ENCODE peak calls at places on chromosomes 7 and 10, in five cellular contexts. X, W, T, D and M are unnamed samples.

GRCh38 chr10:61793760-61794713 is 107.5 kb upstream of the ARID5B start:
- DNase-seq in W (no peak), X (no peak), D (no peak), T (no peak), M (no peak)

GRCh38 chr7:151051108-151051507 is 2.8 kb downstream of the ASIC3 start:
- DNase-seq in X (no peak), W (no peak), D (peak), T (peak), M (no peak)

GRCh38 chr7:120373174-120373573 is 100.2 kb downstream of the KCND2 start:
- DNase-seq in X (no peak), D (no peak), T (no peak), W (no peak), M (no peak)

GRCh38 chr7:47940482-47941001 is 7.7 kb downstream of the PKD1L1 start:
- DNase-seq in W (no peak), T (peak), D (no peak), X (no peak), M (no peak)

GRCh38 chr10:3107426-3107961 is 40.1 kb downstream of the PFKP start:
- DNase-seq in X (no peak), D (peak), T (peak), W (no peak), M (no peak)

GRCh38 chr7:30932562-30932961 is 20.9 kb downstream of the AQP1 start:
- DNase-seq in D (no peak), X (no peak), W (no peak), T (no peak), M (no peak)

GRCh38 chr10:16441106-16441850 is 4.5 kb downstream of the PTER start:
- DNase-seq in X (no peak), D (no peak), W (no peak), T (no peak), M (no peak)

GRCh38 chr7:32472015-32472414 is 18.2 kb downstream of the LSM5 start:
- DNase-seq in T (no peak), D (no peak), X (no peak), W (no peak), M (no peak)

GRCh38 chr7:149770728-149771127 is 2.7 kb downstream of the ZNF467 start:
- DNase-seq in D (no peak), X (no peak), T (no peak), W (no peak), M (no peak)

GRCh38 chr7:38310601-38311057 is 37.2 kb upstream of the TARP start:
- DNase-seq in T (peak), D (no peak), W (no peak), X (no peak), M (no peak)

GRCh38 chr10:71694567-71694968 is 25.0 kb downstream of the C10orf105 start:
- DNase-seq in T (peak), X (no peak), D (no peak), W (no peak), M (peak)

GRCh38 chr10:102452672-102453340 is 1.5 kb upstream of the C10orf95 start:
- DNase-seq in T (no peak), X (peak), D (no peak), W (no peak), M (peak)

GRCh38 chr10:22630229-22631174 is 83.9 kb downstream of the PIP4K2A start:
- DNase-seq in W (no peak), X (no peak), T (no peak), D (no peak), M (no peak)

GRCh38 chr10:48782321-48782720 is 97.6 kb downstream of the WDFY4 start:
- DNase-seq in D (no peak), W (no peak), T (no peak), X (no peak), M (no peak)
- H3K4me3 ChIP-seq in D (no peak), W (no peak), T (no peak), X (no peak), M (no peak)

GRCh38 chr7:71424166-71424803 is 292.3 kb downstream of the GALNT17 start:
- DNase-seq in D (no peak), X (no peak), W (no peak), T (no peak), M (no peak)
- TF ChIP-seq POLR2A in D (no peak), X (no peak), W (no peak), T (no peak), M (no peak)

DNA sequence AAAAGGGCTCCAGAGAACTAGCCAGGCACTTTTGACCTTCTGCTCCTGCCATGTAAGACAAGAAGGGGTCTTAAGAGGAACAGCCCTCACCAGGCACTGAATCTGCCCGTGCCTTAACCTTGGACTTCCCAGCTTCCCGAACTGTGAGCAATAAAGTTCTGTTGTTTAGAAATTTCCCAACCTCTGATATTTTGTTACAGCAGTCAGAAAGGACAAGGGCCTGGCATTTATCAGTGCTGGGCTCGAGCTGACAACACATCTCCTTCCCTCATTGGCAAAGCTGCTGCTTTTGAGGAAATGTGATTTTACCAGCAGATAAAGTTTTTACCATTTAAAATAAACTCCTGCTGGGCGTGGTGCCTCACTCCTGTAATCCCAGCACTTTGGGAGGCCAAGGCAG is 103.5 kb downstream of the GPR26 start:
- DNase-seq in T (no peak), W (no peak), D (no peak), X (no peak), M (no peak)
- H3K4me3 ChIP-seq in T (no peak), W (no peak), D (no peak), X (no peak), M (no peak)

DNA sequence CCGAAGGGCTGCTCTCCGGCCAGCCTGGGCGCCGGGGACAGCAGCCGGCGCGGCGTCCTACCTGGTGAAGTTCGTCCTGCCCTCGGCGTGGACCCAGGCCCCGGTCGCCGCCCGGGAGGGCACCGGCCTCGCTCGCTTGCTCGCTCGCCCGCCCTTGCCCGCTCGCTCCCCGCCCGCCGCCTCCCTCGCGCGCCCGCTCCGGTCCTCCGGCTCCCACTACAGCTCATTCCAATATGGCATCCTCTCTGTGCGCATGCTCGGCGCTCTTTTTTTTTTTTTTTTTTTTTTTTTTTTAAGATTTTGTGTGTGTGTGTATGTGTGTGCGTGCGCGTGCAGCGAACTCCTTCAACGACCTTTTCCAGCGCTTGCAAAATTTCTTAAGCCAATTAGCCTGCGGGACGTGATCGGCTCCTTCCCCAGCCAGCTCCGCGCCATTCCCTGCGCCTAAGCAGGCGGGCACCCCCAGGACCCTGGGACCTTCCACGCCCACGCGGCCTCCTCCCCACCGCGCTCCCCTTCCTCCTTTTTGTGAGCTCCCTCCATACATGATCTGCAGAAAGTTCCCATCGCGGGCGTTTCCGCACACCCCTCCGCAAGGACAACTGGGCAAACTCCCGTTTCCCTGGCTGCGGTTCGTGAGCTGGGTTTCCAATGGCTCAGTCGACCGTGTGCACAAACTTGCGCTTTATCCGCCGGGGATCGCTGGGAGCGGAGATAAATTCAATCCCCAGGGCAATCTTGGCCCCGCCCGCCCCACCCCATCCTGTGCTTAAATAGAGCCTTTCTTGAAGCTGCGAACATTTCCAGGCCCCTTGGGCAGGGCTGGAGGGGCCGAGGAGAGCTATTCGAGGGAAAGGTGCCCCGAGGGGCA is at the start of gene SFMBT2:
- DNase-seq in X (no peak), D (peak), W (no peak), T (peak), M (peak)
- TF ChIP-seq POLR2A in X (no peak), D (peak), W (no peak), T (no peak), M (peak)

GRCh38 chr10:60426425-60426824 is 36.8 kb upstream of the ANK3 start:
- DNase-seq in X (no peak), W (peak), D (no peak), T (no peak), M (no peak)

GRCh38 chr10:60425392-60426110 is 35.9 kb upstream of the ANK3 start:
- DNase-seq in X (no peak), W (no peak), D (no peak), T (no peak), M (no peak)

GRCh38 chr10:60424971-60425370 is 35.3 kb upstream of the ANK3 start:
- DNase-seq in T (no peak), D (no peak), X (no peak), W (no peak), M (no peak)

GRCh38 chr10:60422809-60423208 is 33.1 kb upstream of the ANK3 start:
- DNase-seq in D (no peak), T (no peak), X (no peak), W (peak), M (no peak)

DNA sequence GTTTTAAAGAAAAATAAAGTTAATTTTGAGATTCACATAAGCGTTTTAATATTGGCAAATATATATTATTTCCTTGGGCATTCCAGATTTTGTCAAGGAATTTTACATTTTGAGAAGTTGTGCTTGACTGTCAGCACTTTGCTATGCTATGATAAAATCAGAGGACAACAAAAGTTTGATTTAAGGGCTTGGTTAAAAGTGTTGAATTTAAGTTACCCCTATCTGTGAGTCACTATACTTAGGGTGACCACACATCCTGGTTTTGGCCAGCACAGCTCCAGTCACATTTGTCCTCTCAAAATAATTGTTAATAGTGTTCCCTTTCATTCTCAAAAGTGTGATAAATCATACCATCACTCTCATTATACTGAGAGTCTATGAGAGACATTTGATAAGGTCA is 34.2 kb upstream of the ANK3 start:
- DNase-seq in D (no peak), T (no peak), X (no peak), W (no peak), M (no peak)
- H3K4me3 ChIP-seq in D (no peak), T (no peak), X (no peak), W (no peak), M (no peak)